ENCODE peak calls at places on chromosomes 2 and 18, in eight cellular contexts. One of them, this sample, is unnamed.

GRCh38 chr2:204871246-204871953 is 326.1 kb downstream of the PARD3B start:
- DNase-seq in A549: peak
- DNase-seq in osteoblast: no peak
- DNase-seq in foreskin fibroblast: peak
- DNase-seq in heart right ventricle: no peak
- DNase-seq in astrocyte of the cerebellum: peak
- DNase-seq in dorsolateral prefrontal cortex: no peak
- DNase-seq in upper lobe of right lung: no peak
- DNase-seq in this sample: no peak

GRCh38 chr2:1729264-1729663 is 15.1 kb downstream of the PXDN start:
- DNase-seq in A549: no peak
- DNase-seq in osteoblast: peak
- DNase-seq in foreskin fibroblast: no peak
- DNase-seq in heart right ventricle: peak
- DNase-seq in astrocyte of the cerebellum: no peak
- DNase-seq in dorsolateral prefrontal cortex: no peak
- DNase-seq in upper lobe of right lung: no peak
- DNase-seq in this sample: no peak

GRCh38 chr2:48399828-48400552 is 130.0 kb upstream of the STON1 start:
- DNase-seq in A549: no peak
- DNase-seq in osteoblast: no peak
- DNase-seq in foreskin fibroblast: no peak
- DNase-seq in heart right ventricle: no peak
- DNase-seq in astrocyte of the cerebellum: no peak
- DNase-seq in dorsolateral prefrontal cortex: no peak
- DNase-seq in upper lobe of right lung: no peak
- DNase-seq in this sample: no peak

GRCh38 chr2:72133721-72134407 is 13.8 kb downstream of the CYP26B1 start:
- DNase-seq in A549: no peak
- DNase-seq in osteoblast: peak
- DNase-seq in foreskin fibroblast: no peak
- DNase-seq in heart right ventricle: no peak
- DNase-seq in astrocyte of the cerebellum: no peak
- DNase-seq in dorsolateral prefrontal cortex: no peak
- DNase-seq in upper lobe of right lung: no peak
- DNase-seq in this sample: no peak

GRCh38 chr18:74856967-74857366 is 259.3 kb downstream of the ZNF407 start:
- DNase-seq in A549: no peak
- DNase-seq in osteoblast: no peak
- DNase-seq in foreskin fibroblast: no peak
- DNase-seq in heart right ventricle: no peak
- DNase-seq in astrocyte of the cerebellum: no peak
- DNase-seq in dorsolateral prefrontal cortex: no peak
- DNase-seq in upper lobe of right lung: no peak
- DNase-seq in this sample: no peak

GRCh38 chr2:185921048-185921756 is 182.6 kb downstream of the FSIP2 start:
- DNase-seq in A549: no peak
- DNase-seq in osteoblast: no peak
- DNase-seq in foreskin fibroblast: no peak
- DNase-seq in heart right ventricle: no peak
- DNase-seq in astrocyte of the cerebellum: no peak
- DNase-seq in dorsolateral prefrontal cortex: no peak
- DNase-seq in upper lobe of right lung: no peak
- DNase-seq in this sample: no peak

GRCh38 chr2:160602073-160602472 is 108.5 kb upstream of the RBMS1 start:
- DNase-seq in A549: no peak
- DNase-seq in osteoblast: no peak
- DNase-seq in foreskin fibroblast: no peak
- DNase-seq in heart right ventricle: no peak
- DNase-seq in astrocyte of the cerebellum: no peak
- DNase-seq in dorsolateral prefrontal cortex: no peak
- DNase-seq in upper lobe of right lung: no peak
- DNase-seq in this sample: no peak

GRCh38 chr2:164388511-164388910 is 232.8 kb downstream of the GRB14 start:
- DNase-seq in A549: peak
- DNase-seq in osteoblast: no peak
- DNase-seq in foreskin fibroblast: peak
- DNase-seq in heart right ventricle: no peak
- DNase-seq in astrocyte of the cerebellum: peak
- DNase-seq in dorsolateral prefrontal cortex: no peak
- DNase-seq in upper lobe of right lung: no peak
- DNase-seq in this sample: peak

GRCh38 chr2:220034356-220035121 is 407.1 kb downstream of the SLC4A3 start:
- DNase-seq in A549: no peak
- DNase-seq in osteoblast: no peak
- DNase-seq in foreskin fibroblast: peak
- DNase-seq in heart right ventricle: no peak
- DNase-seq in astrocyte of the cerebellum: no peak
- DNase-seq in dorsolateral prefrontal cortex: no peak
- DNase-seq in upper lobe of right lung: no peak
- DNase-seq in this sample: no peak

DNA sequence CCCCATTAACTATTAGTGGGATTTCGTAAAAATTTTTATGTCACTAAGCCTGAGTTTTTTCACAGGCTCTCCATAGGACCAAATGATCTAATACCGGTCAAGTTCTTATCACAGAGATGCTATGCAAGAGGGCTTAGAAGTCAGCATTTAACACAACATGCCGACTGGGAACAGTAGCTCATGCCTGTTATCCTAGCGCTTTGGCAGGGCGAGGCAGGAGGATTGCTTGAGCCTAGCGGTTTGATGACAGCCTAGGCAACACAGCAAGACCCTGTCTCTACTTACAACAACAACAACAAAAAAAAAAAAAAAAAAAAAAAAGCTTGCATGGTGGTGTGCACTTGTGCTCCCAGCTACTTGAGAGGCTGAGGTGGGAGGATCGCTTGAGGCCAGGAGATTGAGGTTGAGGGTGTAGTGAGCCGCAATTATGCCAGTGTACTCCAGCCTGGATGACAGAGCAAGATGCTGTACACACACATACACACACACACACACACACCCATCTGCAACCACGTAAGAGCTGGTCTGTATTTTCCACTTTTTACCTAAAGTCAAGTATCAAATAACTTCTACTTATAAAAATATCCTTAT is 67.6 kb upstream of the FAM124B start:
- DNase-seq in A549: no peak
- DNase-seq in osteoblast: no peak
- DNase-seq in foreskin fibroblast: no peak
- DNase-seq in heart right ventricle: no peak
- DNase-seq in astrocyte of the cerebellum: no peak
- DNase-seq in dorsolateral prefrontal cortex: no peak
- DNase-seq in upper lobe of right lung: no peak
- DNase-seq in this sample: no peak
- TF ChIP-seq CTCF in A549: no peak
- TF ChIP-seq CTCF in osteoblast: no peak
- TF ChIP-seq CTCF in foreskin fibroblast: no peak
- TF ChIP-seq CTCF in heart right ventricle: no peak
- TF ChIP-seq CTCF in astrocyte of the cerebellum: no peak
- TF ChIP-seq CTCF in dorsolateral prefrontal cortex: no peak
- TF ChIP-seq CTCF in upper lobe of right lung: no peak
- TF ChIP-seq CTCF in this sample: no peak

DNA sequence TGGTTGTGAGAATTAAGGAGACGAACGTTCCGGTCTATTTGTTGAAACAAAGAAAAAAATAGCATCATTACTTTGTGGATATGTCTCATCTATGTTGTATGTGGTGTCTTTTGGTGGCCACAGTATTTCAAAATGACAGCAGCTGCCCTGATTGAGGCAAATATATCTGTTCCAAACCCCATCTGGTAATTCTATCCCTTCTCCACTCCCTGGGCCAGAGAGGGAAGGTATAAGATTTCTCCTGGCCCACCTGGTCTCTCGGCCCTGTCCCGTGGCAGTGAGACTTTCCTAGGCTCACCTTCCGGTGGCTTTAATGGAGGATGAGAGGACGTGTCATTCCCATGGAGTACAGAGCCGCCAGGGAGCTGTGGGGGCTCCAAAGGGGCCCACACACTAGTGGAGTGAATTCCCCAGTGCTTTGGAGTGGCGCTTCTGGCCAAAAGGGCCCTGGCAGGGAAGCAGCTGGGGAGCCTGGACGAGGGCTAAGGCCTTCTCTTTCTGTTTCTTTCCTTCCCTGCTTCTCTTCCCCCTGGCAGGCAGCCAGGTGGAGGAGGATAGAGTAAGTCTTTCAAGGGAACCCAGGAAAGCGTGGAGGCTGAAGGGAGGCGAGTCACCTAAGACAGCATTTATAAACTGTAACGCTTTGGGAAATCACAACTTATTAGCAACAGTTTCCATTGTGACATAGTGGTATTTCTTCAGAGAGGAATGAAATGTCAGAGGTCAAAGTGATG is 5.6 kb downstream of the FOSL2 start:
- DNase-seq in A549: peak
- DNase-seq in osteoblast: peak
- DNase-seq in foreskin fibroblast: peak
- DNase-seq in heart right ventricle: no peak
- DNase-seq in astrocyte of the cerebellum: no peak
- DNase-seq in dorsolateral prefrontal cortex: no peak
- DNase-seq in upper lobe of right lung: no peak
- DNase-seq in this sample: no peak
- H3K4me3 ChIP-seq in A549: peak
- H3K4me3 ChIP-seq in osteoblast: peak
- H3K4me3 ChIP-seq in foreskin fibroblast: peak
- H3K4me3 ChIP-seq in heart right ventricle: no peak
- H3K4me3 ChIP-seq in astrocyte of the cerebellum: peak
- H3K4me3 ChIP-seq in dorsolateral prefrontal cortex: no peak
- H3K4me3 ChIP-seq in upper lobe of right lung: peak
- H3K4me3 ChIP-seq in this sample: peak

DNA sequence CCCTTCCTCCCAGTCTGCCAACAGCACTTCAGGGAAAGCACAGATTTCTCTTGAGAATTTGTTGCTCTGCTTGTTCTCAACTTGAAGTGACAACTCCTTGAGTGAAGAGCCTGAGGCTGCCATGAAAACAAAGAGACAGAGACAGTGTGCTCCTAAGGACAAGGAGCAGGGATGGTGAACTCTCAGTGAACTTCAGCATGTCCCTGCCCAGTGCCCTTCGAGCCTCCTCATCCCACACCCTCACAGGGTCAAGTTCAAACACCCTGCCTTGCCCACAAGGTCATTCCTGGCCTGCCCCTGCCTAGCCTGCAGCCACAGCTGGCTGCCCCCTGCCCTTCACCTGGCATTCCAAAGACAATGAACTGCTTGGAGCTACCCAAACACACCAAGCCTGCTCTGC is 343.5 kb upstream of the KLHL29 start:
- DNase-seq in A549: no peak
- DNase-seq in osteoblast: no peak
- DNase-seq in foreskin fibroblast: no peak
- DNase-seq in heart right ventricle: no peak
- DNase-seq in astrocyte of the cerebellum: no peak
- DNase-seq in dorsolateral prefrontal cortex: no peak
- DNase-seq in upper lobe of right lung: no peak
- DNase-seq in this sample: no peak
- TF ChIP-seq CTCF in A549: no peak
- TF ChIP-seq CTCF in osteoblast: no peak
- TF ChIP-seq CTCF in foreskin fibroblast: no peak
- TF ChIP-seq CTCF in heart right ventricle: no peak
- TF ChIP-seq CTCF in astrocyte of the cerebellum: no peak
- TF ChIP-seq CTCF in dorsolateral prefrontal cortex: no peak
- TF ChIP-seq CTCF in upper lobe of right lung: no peak
- TF ChIP-seq CTCF in this sample: no peak

DNA sequence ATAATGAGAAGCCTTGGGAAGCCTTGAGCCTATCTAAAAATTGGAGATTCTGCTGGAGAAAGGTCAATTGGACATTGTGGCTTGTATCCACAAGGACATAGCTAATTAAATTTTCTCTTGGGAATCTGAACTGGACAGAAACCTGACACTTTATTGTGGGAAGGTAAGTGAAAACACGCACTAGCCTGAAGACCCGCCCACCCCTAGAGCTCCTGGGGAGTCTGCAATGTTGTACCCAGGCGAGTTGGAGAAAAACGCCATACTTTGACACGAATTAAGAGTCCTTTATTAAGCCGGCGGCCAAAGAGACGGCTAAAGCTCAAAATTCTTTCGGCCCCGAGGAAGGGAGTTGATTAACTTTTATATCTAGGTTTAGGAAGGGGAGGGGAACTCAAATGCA is 1.2 kb upstream of the ZNF892 start:
- DNase-seq in A549: no peak
- DNase-seq in osteoblast: no peak
- DNase-seq in foreskin fibroblast: no peak
- DNase-seq in heart right ventricle: no peak
- DNase-seq in astrocyte of the cerebellum: no peak
- DNase-seq in dorsolateral prefrontal cortex: no peak
- DNase-seq in upper lobe of right lung: no peak
- DNase-seq in this sample: no peak
- H3K4me3 ChIP-seq in A549: no peak
- H3K4me3 ChIP-seq in osteoblast: no peak
- H3K4me3 ChIP-seq in foreskin fibroblast: no peak
- H3K4me3 ChIP-seq in heart right ventricle: peak
- H3K4me3 ChIP-seq in astrocyte of the cerebellum: no peak
- H3K4me3 ChIP-seq in dorsolateral prefrontal cortex: no peak
- H3K4me3 ChIP-seq in upper lobe of right lung: no peak
- H3K4me3 ChIP-seq in this sample: no peak